ENCODE peak calls at places on chromosome 14, in eight cellular contexts. J, M, P, I, B, W, F and H are unnamed samples.

GRCh38 chr14:100303179-100303578 is 3.1 kb downstream of the SLC25A29 start:
- DNase-seq in J (no peak), M (no peak), P (no peak), I (peak; percentile 34), B (no peak), W (no peak), F (no peak), H (peak; percentile 50)

GRCh38 chr14:94373708-94374107 is 14.7 kb downstream of the SERPINA1 start:
- DNase-seq in J (peak; percentile 49), M (no peak), P (peak; percentile 98), I (peak; percentile 90), B (no peak), W (no peak), F (peak; percentile 62), H (peak; percentile 96)

GRCh38 chr14:75283884-75284563 is 5.4 kb downstream of the FOS start:
- DNase-seq in J (no peak), M (no peak), P (no peak), I (no peak), B (no peak), W (no peak), F (no peak), H (no peak)

GRCh38 chr14:54814076-54814475 is 88.5 kb downstream of the GCH1 start:
- DNase-seq in J (no peak), M (peak; percentile 45), P (peak; percentile 34), I (peak; percentile 64), B (no peak), W (no peak), F (no peak), H (no peak)

GRCh38 chr14:95468416-95469133 is 47.9 kb downstream of the SYNE3 start:
- DNase-seq in J (no peak), M (no peak), P (no peak), I (no peak), B (no peak), W (no peak), F (no peak), H (no peak)

GRCh38 chr14:36604757-36605505 is 22.5 kb upstream of the NKX2-8 start:
- DNase-seq in J (peak; percentile 29), M (no peak), P (peak; percentile 81), I (peak; percentile 63), B (no peak), W (peak; percentile 7), F (no peak), H (peak; percentile 90)

GRCh38 chr14:33717866-33718265 is 233.0 kb downstream of the EGLN3 start:
- DNase-seq in J (no peak), M (no peak), P (no peak), I (no peak), B (no peak), W (no peak), F (no peak), H (no peak)

GRCh38 chr14:101561145-101561896 is at the start of gene DIO3:
- DNase-seq in J (peak; percentile 67), M (no peak), P (no peak), I (no peak), B (no peak), W (no peak), F (no peak), H (no peak)

GRCh38 chr14:47269788-47270492 is 405.5 kb downstream of the MDGA2 start:
- DNase-seq in J (no peak), M (no peak), P (no peak), I (peak; percentile 5), B (no peak), W (no peak), F (no peak), H (no peak)